ENCODE peak calls at places on chromosomes 12 and 14, in seven cellular contexts. One of them, this sample, is unnamed.

GRCh38 chr12:27937768-27938167 is 34.8 kb downstream of the PTHLH start:
- DNase-seq in left lung: no peak
- DNase-seq in endothelial cell of umbilical vein: no peak
- DNase-seq in heart right ventricle: no peak
- DNase-seq in kidney: no peak
- DNase-seq in PC-3: no peak
- DNase-seq in CD4-positive, alpha-beta T cell: no peak
- DNase-seq in this sample: no peak

GRCh38 chr12:116053479-116054195 is 223.9 kb downstream of the MED13L start:
- DNase-seq in heart right ventricle: peak
- DNase-seq in endothelial cell of umbilical vein: peak
- DNase-seq in kidney: peak
- DNase-seq in CD4-positive, alpha-beta T cell: no peak
- DNase-seq in PC-3: peak
- DNase-seq in left lung: no peak
- DNase-seq in this sample: no peak

GRCh38 chr12:91127751-91128150 is 16.5 kb upstream of the LUM start:
- DNase-seq in PC-3: peak
- DNase-seq in endothelial cell of umbilical vein: no peak
- DNase-seq in left lung: no peak
- DNase-seq in CD4-positive, alpha-beta T cell: no peak
- DNase-seq in kidney: no peak
- DNase-seq in heart right ventricle: no peak
- DNase-seq in this sample: no peak

GRCh38 chr12:76804435-76804976 is 40.6 kb downstream of the ZDHHC17 start:
- DNase-seq in CD4-positive, alpha-beta T cell: no peak
- DNase-seq in endothelial cell of umbilical vein: no peak
- DNase-seq in heart right ventricle: no peak
- DNase-seq in left lung: no peak
- DNase-seq in PC-3: no peak
- DNase-seq in kidney: no peak
- DNase-seq in this sample: no peak

GRCh38 chr12:20099395-20099976 is 268.9 kb upstream of the PDE3A start:
- DNase-seq in heart right ventricle: no peak
- DNase-seq in endothelial cell of umbilical vein: no peak
- DNase-seq in left lung: no peak
- DNase-seq in CD4-positive, alpha-beta T cell: no peak
- DNase-seq in PC-3: no peak
- DNase-seq in kidney: no peak
- DNase-seq in this sample: no peak

GRCh38 chr12:120762093-120762492 is 36.5 kb downstream of the ACADS start:
- DNase-seq in PC-3: no peak
- DNase-seq in left lung: peak
- DNase-seq in CD4-positive, alpha-beta T cell: no peak
- DNase-seq in endothelial cell of umbilical vein: no peak
- DNase-seq in heart right ventricle: no peak
- DNase-seq in kidney: no peak
- DNase-seq in this sample: no peak

GRCh38 chr14:74220991-74221390 is 18.3 kb upstream of the VSX2 start:
- DNase-seq in heart right ventricle: no peak
- DNase-seq in left lung: no peak
- DNase-seq in CD4-positive, alpha-beta T cell: no peak
- DNase-seq in endothelial cell of umbilical vein: no peak
- DNase-seq in PC-3: no peak
- DNase-seq in kidney: no peak
- DNase-seq in this sample: no peak

GRCh38 chr14:89165810-89166209 is 251.2 kb downstream of the FOXN3 start:
- DNase-seq in kidney: no peak
- DNase-seq in endothelial cell of umbilical vein: no peak
- DNase-seq in heart right ventricle: no peak
- DNase-seq in left lung: no peak
- DNase-seq in CD4-positive, alpha-beta T cell: no peak
- DNase-seq in PC-3: no peak
- DNase-seq in this sample: no peak

GRCh38 chr12:14417717-14418116 is 52.2 kb downstream of the ATF7IP start:
- DNase-seq in kidney: no peak
- DNase-seq in left lung: peak
- DNase-seq in endothelial cell of umbilical vein: peak
- DNase-seq in heart right ventricle: peak
- DNase-seq in CD4-positive, alpha-beta T cell: peak
- DNase-seq in PC-3: peak
- DNase-seq in this sample: no peak

GRCh38 chr12:107884769-107885694 is 110.5 kb downstream of the ASCL4 start:
- DNase-seq in endothelial cell of umbilical vein: peak
- DNase-seq in PC-3: peak
- DNase-seq in CD4-positive, alpha-beta T cell: no peak
- DNase-seq in left lung: peak
- DNase-seq in heart right ventricle: peak
- DNase-seq in kidney: peak
- DNase-seq in this sample: no peak

GRCh38 chr12:126869644-126870043 is 1397.3 kb upstream of the TMEM132C start:
- DNase-seq in heart right ventricle: no peak
- DNase-seq in CD4-positive, alpha-beta T cell: no peak
- DNase-seq in kidney: no peak
- DNase-seq in left lung: no peak
- DNase-seq in PC-3: no peak
- DNase-seq in endothelial cell of umbilical vein: no peak
- DNase-seq in this sample: no peak

GRCh38 chr12:24661657-24662096 is 287.2 kb downstream of the BCAT1 start:
- DNase-seq in kidney: peak
- DNase-seq in PC-3: no peak
- DNase-seq in endothelial cell of umbilical vein: no peak
- DNase-seq in heart right ventricle: no peak
- DNase-seq in CD4-positive, alpha-beta T cell: no peak
- DNase-seq in left lung: peak
- DNase-seq in this sample: no peak

GRCh38 chr12:30153981-30154380 is 370.2 kb upstream of the TMTC1 start:
- DNase-seq in PC-3: no peak
- DNase-seq in CD4-positive, alpha-beta T cell: no peak
- DNase-seq in kidney: no peak
- DNase-seq in heart right ventricle: no peak
- DNase-seq in left lung: no peak
- DNase-seq in endothelial cell of umbilical vein: no peak
- DNase-seq in this sample: no peak

GRCh38 chr12:10113085-10113484 is 14.3 kb upstream of the CLEC1A start:
- DNase-seq in left lung: no peak
- DNase-seq in kidney: no peak
- DNase-seq in CD4-positive, alpha-beta T cell: no peak
- DNase-seq in PC-3: peak
- DNase-seq in heart right ventricle: no peak
- DNase-seq in endothelial cell of umbilical vein: no peak
- DNase-seq in this sample: no peak

GRCh38 chr12:15049456-15050153 is 76.8 kb downstream of the PDE6H start:
- DNase-seq in PC-3: no peak
- DNase-seq in heart right ventricle: no peak
- DNase-seq in kidney: no peak
- DNase-seq in left lung: no peak
- DNase-seq in endothelial cell of umbilical vein: no peak
- DNase-seq in CD4-positive, alpha-beta T cell: no peak
- DNase-seq in this sample: no peak

GRCh38 chr12:77324763-77325468 is 259.5 kb upstream of the E2F7 start:
- DNase-seq in PC-3: peak
- DNase-seq in endothelial cell of umbilical vein: peak
- DNase-seq in CD4-positive, alpha-beta T cell: no peak
- DNase-seq in kidney: peak
- DNase-seq in heart right ventricle: peak
- DNase-seq in left lung: peak
- DNase-seq in this sample: no peak

GRCh38 chr12:76518699-76519098 is 40.9 kb downstream of the OSBPL8 start:
- DNase-seq in heart right ventricle: no peak
- DNase-seq in kidney: no peak
- DNase-seq in endothelial cell of umbilical vein: no peak
- DNase-seq in PC-3: no peak
- DNase-seq in left lung: no peak
- DNase-seq in CD4-positive, alpha-beta T cell: no peak
- DNase-seq in this sample: no peak

GRCh38 chr14:21894003-21894897 is 220.6 kb upstream of the OR4E1 start:
- DNase-seq in endothelial cell of umbilical vein: no peak
- DNase-seq in kidney: no peak
- DNase-seq in left lung: no peak
- DNase-seq in PC-3: peak
- DNase-seq in CD4-positive, alpha-beta T cell: peak
- DNase-seq in heart right ventricle: no peak
- DNase-seq in this sample: no peak

GRCh38 chr14:78697341-78697740 is 527.2 kb downstream of the NRXN3 start:
- DNase-seq in left lung: no peak
- DNase-seq in kidney: no peak
- DNase-seq in endothelial cell of umbilical vein: peak
- DNase-seq in PC-3: peak
- DNase-seq in heart right ventricle: no peak
- DNase-seq in CD4-positive, alpha-beta T cell: no peak
- DNase-seq in this sample: no peak

GRCh38 chr14:78704965-78705364 is 534.8 kb downstream of the NRXN3 start:
- DNase-seq in left lung: no peak
- DNase-seq in CD4-positive, alpha-beta T cell: no peak
- DNase-seq in PC-3: no peak
- DNase-seq in heart right ventricle: no peak
- DNase-seq in endothelial cell of umbilical vein: no peak
- DNase-seq in kidney: no peak
- DNase-seq in this sample: no peak

GRCh38 chr14:78698991-78699390 is 528.8 kb downstream of the NRXN3 start:
- DNase-seq in kidney: no peak
- DNase-seq in CD4-positive, alpha-beta T cell: no peak
- DNase-seq in PC-3: no peak
- DNase-seq in endothelial cell of umbilical vein: no peak
- DNase-seq in left lung: no peak
- DNase-seq in heart right ventricle: no peak
- DNase-seq in this sample: no peak

GRCh38 chr14:78701246-78701645 is 531.1 kb downstream of the NRXN3 start:
- DNase-seq in CD4-positive, alpha-beta T cell: no peak
- DNase-seq in left lung: no peak
- DNase-seq in heart right ventricle: no peak
- DNase-seq in endothelial cell of umbilical vein: no peak
- DNase-seq in PC-3: no peak
- DNase-seq in kidney: no peak
- DNase-seq in this sample: no peak

DNA sequence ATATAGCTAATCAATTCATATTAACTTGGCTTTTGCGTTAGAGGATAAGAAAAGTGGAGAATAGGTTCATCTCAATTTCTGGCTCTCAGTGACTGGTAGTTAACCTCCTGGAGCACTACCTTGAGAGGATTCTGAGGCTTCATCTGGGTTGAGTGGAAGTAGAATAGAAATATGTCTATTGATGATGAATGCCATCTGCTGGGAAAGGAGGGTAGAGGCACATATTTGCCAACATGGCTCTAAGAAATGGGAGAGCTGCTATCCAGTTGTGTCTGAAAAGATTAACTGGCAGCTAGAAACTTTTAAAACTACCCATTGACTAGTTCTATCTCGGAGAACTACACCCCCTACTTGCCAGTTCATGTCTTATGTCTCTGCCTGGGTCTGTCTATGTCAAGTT is 530.1 kb downstream of the NRXN3 start:
- DNase-seq in left lung: no peak
- DNase-seq in PC-3: peak
- DNase-seq in kidney: no peak
- DNase-seq in endothelial cell of umbilical vein: no peak
- DNase-seq in CD4-positive, alpha-beta T cell: no peak
- DNase-seq in heart right ventricle: no peak
- DNase-seq in this sample: no peak
- TF ChIP-seq CTCF in left lung: no peak
- TF ChIP-seq CTCF in PC-3: no peak
- TF ChIP-seq CTCF in kidney: no peak
- TF ChIP-seq CTCF in endothelial cell of umbilical vein: no peak
- TF ChIP-seq CTCF in CD4-positive, alpha-beta T cell: no peak
- TF ChIP-seq CTCF in heart right ventricle: no peak
- TF ChIP-seq CTCF in this sample: no peak

GRCh38 chr14:105432657-105433056 is 13.0 kb downstream of the MTA1 start:
- DNase-seq in endothelial cell of umbilical vein: no peak
- DNase-seq in kidney: no peak
- DNase-seq in PC-3: no peak
- DNase-seq in left lung: no peak
- DNase-seq in CD4-positive, alpha-beta T cell: no peak
- DNase-seq in heart right ventricle: no peak
- DNase-seq in this sample: no peak

GRCh38 chr14:105430535-105430934 is 10.9 kb downstream of the MTA1 start:
- DNase-seq in CD4-positive, alpha-beta T cell: no peak
- DNase-seq in kidney: no peak
- DNase-seq in heart right ventricle: no peak
- DNase-seq in left lung: no peak
- DNase-seq in PC-3: peak
- DNase-seq in endothelial cell of umbilical vein: peak
- DNase-seq in this sample: no peak

GRCh38 chr14:105431256-105431655 is 11.6 kb downstream of the MTA1 start:
- DNase-seq in left lung: no peak
- DNase-seq in heart right ventricle: no peak
- DNase-seq in CD4-positive, alpha-beta T cell: no peak
- DNase-seq in kidney: no peak
- DNase-seq in endothelial cell of umbilical vein: no peak
- DNase-seq in PC-3: no peak
- DNase-seq in this sample: no peak

GRCh38 chr14:105427893-105428485 is 8.4 kb downstream of the MTA1 start:
- DNase-seq in CD4-positive, alpha-beta T cell: no peak
- DNase-seq in kidney: no peak
- DNase-seq in left lung: no peak
- DNase-seq in PC-3: no peak
- DNase-seq in endothelial cell of umbilical vein: no peak
- DNase-seq in heart right ventricle: no peak
- DNase-seq in this sample: no peak

GRCh38 chr14:105430042-105430441 is 10.4 kb downstream of the MTA1 start:
- DNase-seq in left lung: no peak
- DNase-seq in CD4-positive, alpha-beta T cell: no peak
- DNase-seq in kidney: no peak
- DNase-seq in heart right ventricle: no peak
- DNase-seq in endothelial cell of umbilical vein: peak
- DNase-seq in PC-3: no peak
- DNase-seq in this sample: no peak
- H3K27ac ChIP-seq in left lung: no peak
- H3K27ac ChIP-seq in CD4-positive, alpha-beta T cell: no peak
- H3K27ac ChIP-seq in kidney: no peak
- H3K27ac ChIP-seq in heart right ventricle: no peak
- H3K27ac ChIP-seq in endothelial cell of umbilical vein: peak
- H3K27ac ChIP-seq in PC-3: no peak
- H3K27ac ChIP-seq in this sample: no peak

GRCh38 chr12:93896427-93896826 is 219.3 kb downstream of the CRADD start:
- DNase-seq in endothelial cell of umbilical vein: no peak
- DNase-seq in kidney: no peak
- DNase-seq in CD4-positive, alpha-beta T cell: no peak
- DNase-seq in PC-3: no peak
- DNase-seq in left lung: no peak
- DNase-seq in heart right ventricle: no peak
- DNase-seq in this sample: no peak
- TF ChIP-seq CTCF in endothelial cell of umbilical vein: no peak
- TF ChIP-seq CTCF in kidney: no peak
- TF ChIP-seq CTCF in CD4-positive, alpha-beta T cell: no peak
- TF ChIP-seq CTCF in PC-3: peak
- TF ChIP-seq CTCF in left lung: no peak
- TF ChIP-seq CTCF in heart right ventricle: no peak
- TF ChIP-seq CTCF in this sample: no peak

GRCh38 chr12:43842259-43842658 is 6.4 kb downstream of the TMEM117 start:
- DNase-seq in left lung: no peak
- DNase-seq in kidney: no peak
- DNase-seq in heart right ventricle: no peak
- DNase-seq in endothelial cell of umbilical vein: no peak
- DNase-seq in CD4-positive, alpha-beta T cell: no peak
- DNase-seq in PC-3: no peak
- DNase-seq in this sample: no peak

GRCh38 chr12:43848786-43849185 is 12.9 kb downstream of the TMEM117 start:
- DNase-seq in CD4-positive, alpha-beta T cell: no peak
- DNase-seq in kidney: no peak
- DNase-seq in left lung: no peak
- DNase-seq in endothelial cell of umbilical vein: no peak
- DNase-seq in PC-3: peak
- DNase-seq in heart right ventricle: no peak
- DNase-seq in this sample: no peak

GRCh38 chr12:43852744-43853143 is 16.9 kb downstream of the TMEM117 start:
- DNase-seq in left lung: no peak
- DNase-seq in endothelial cell of umbilical vein: no peak
- DNase-seq in heart right ventricle: no peak
- DNase-seq in kidney: no peak
- DNase-seq in PC-3: peak
- DNase-seq in CD4-positive, alpha-beta T cell: no peak
- DNase-seq in this sample: no peak

GRCh38 chr12:43847427-43847826 is 11.5 kb downstream of the TMEM117 start:
- DNase-seq in PC-3: peak
- DNase-seq in endothelial cell of umbilical vein: no peak
- DNase-seq in kidney: no peak
- DNase-seq in CD4-positive, alpha-beta T cell: no peak
- DNase-seq in left lung: no peak
- DNase-seq in heart right ventricle: no peak
- DNase-seq in this sample: no peak
- H3K27ac ChIP-seq in PC-3: peak
- H3K27ac ChIP-seq in endothelial cell of umbilical vein: no peak
- H3K27ac ChIP-seq in kidney: no peak
- H3K27ac ChIP-seq in CD4-positive, alpha-beta T cell: no peak
- H3K27ac ChIP-seq in left lung: no peak
- H3K27ac ChIP-seq in heart right ventricle: no peak
- H3K27ac ChIP-seq in this sample: no peak